ENCODE peak calls at places on chromosomes 3 and 15, in five cellular contexts. J, Y, N, Z and Q are unnamed samples.

GRCh38 chr3:95037927-95038326 is 975.1 kb downstream of the NSUN3 start:
- DNase-seq in J (no peak), Y (no peak), N (no peak), Z (no peak), Q (no peak)

GRCh38 chr3:15291589-15292541 is 40.5 kb downstream of the SH3BP5 start:
- DNase-seq in J (no peak), Y (no peak), N (peak; percentile 62), Z (peak; percentile 52), Q (no peak)

GRCh38 chr15:101615986-101616848 is 36.0 kb downstream of the TM2D3 start:
- DNase-seq in J (peak; percentile 33), Y (peak; percentile 88), N (peak; percentile 78), Z (peak; percentile 35), Q (no peak)

GRCh38 chr3:156865732-156866131 is 39.6 kb downstream of the LEKR1 start:
- DNase-seq in J (no peak), Y (no peak), N (no peak), Z (no peak), Q (no peak)

GRCh38 chr3:195897081-195897852 is 11.1 kb downstream of the TNK2 start:
- DNase-seq in J (no peak), Y (peak; percentile 71), N (peak; percentile 77), Z (no peak), Q (no peak)

GRCh38 chr3:126654571-126655393 is at the start of gene TXNRD3:
- DNase-seq in J (peak; percentile 19), Y (peak; percentile 89), N (peak; percentile 86), Z (peak; percentile 87), Q (peak; percentile 93)

GRCh38 chr3:185549111-185549510 is 3.3 kb downstream of the LIPH start:
- DNase-seq in J (no peak), Y (peak; percentile 61), N (no peak), Z (no peak), Q (no peak)

GRCh38 chr15:99019558-99020540 is 12.3 kb upstream of the PGPEP1L start:
- DNase-seq in J (no peak), Y (no peak), N (no peak), Z (no peak), Q (peak; percentile 80)

GRCh38 chr3:44114142-44114541 is 127.5 kb upstream of the TOPAZ1 start:
- DNase-seq in J (no peak), Y (no peak), N (no peak), Z (peak; percentile 65), Q (no peak)

GRCh38 chr15:95940431-95940985 is 390.0 kb upstream of the NR2F2 start:
- DNase-seq in J (no peak), Y (no peak), N (no peak), Z (no peak), Q (no peak)

GRCh38 chr3:8938021-8938420 is 25.3 kb downstream of the RAD18 start:
- DNase-seq in J (no peak), Y (no peak), N (no peak), Z (no peak), Q (no peak)

GRCh38 chr3:9809239-9809614 is 835 bp upstream of the TTLL3 start:
- DNase-seq in J (no peak), Y (no peak), N (no peak), Z (peak; percentile 49), Q (no peak)

GRCh38 chr3:167958141-167958540 is 137.6 kb downstream of the GOLIM4 start:
- DNase-seq in J (no peak), Y (no peak), N (no peak), Z (no peak), Q (no peak)

GRCh38 chr3:108406063-108406660 is 104.2 kb downstream of the MYH15 start:
- DNase-seq in J (no peak), Y (no peak), N (no peak), Z (no peak), Q (no peak)

GRCh38 chr15:78322724-78323395 is 17.3 kb upstream of the CRABP1 start:
- DNase-seq in J (no peak), Y (no peak), N (no peak), Z (no peak), Q (no peak)

GRCh38 chr3:140225996-140226395 is 291.0 kb downstream of the CLSTN2 start:
- DNase-seq in J (no peak), Y (no peak), N (no peak), Z (no peak), Q (no peak)

GRCh38 chr3:72338942-72339749 is 509.1 kb downstream of the SHQ1 start:
- DNase-seq in J (no peak), Y (no peak), N (no peak), Z (no peak), Q (no peak)

GRCh38 chr15:100803158-100803440 is 76.5 kb upstream of the ALDH1A3 start:
- DNase-seq in J (no peak), Y (no peak), N (no peak), Z (no peak), Q (no peak)

GRCh38 chr3:4292301-4292700 is 10.9 kb upstream of the SETMAR start:
- DNase-seq in J (no peak), Y (no peak), N (no peak), Z (no peak), Q (no peak)

GRCh38 chr3:56361731-56362130 is 106.5 kb downstream of the ERC2 start:
- DNase-seq in J (no peak), Y (no peak), N (no peak), Z (no peak), Q (no peak)

GRCh38 chr15:26771168-26771916 is 1.5 kb downstream of the GABRB3 start:
- DNase-seq in J (no peak), Y (peak; percentile 41), N (no peak), Z (no peak), Q (no peak)

GRCh38 chr3:183884097-183884436 is 613 bp downstream of the PARL start:
- DNase-seq in J (no peak), Y (no peak), N (no peak), Z (no peak), Q (no peak)

GRCh38 chr3:183880121-183880520 is 4.6 kb downstream of the PARL start:
- DNase-seq in J (no peak), Y (no peak), N (no peak), Z (no peak), Q (no peak)

GRCh38 chr3:183883291-183884096 is 1.2 kb downstream of the PARL start:
- DNase-seq in J (no peak), Y (no peak), N (no peak), Z (no peak), Q (no peak)

GRCh38 chr3:183885766-183886165 is 1.1 kb upstream of the PARL start:
- DNase-seq in J (no peak), Y (no peak), N (no peak), Z (no peak), Q (no peak)

DNA sequence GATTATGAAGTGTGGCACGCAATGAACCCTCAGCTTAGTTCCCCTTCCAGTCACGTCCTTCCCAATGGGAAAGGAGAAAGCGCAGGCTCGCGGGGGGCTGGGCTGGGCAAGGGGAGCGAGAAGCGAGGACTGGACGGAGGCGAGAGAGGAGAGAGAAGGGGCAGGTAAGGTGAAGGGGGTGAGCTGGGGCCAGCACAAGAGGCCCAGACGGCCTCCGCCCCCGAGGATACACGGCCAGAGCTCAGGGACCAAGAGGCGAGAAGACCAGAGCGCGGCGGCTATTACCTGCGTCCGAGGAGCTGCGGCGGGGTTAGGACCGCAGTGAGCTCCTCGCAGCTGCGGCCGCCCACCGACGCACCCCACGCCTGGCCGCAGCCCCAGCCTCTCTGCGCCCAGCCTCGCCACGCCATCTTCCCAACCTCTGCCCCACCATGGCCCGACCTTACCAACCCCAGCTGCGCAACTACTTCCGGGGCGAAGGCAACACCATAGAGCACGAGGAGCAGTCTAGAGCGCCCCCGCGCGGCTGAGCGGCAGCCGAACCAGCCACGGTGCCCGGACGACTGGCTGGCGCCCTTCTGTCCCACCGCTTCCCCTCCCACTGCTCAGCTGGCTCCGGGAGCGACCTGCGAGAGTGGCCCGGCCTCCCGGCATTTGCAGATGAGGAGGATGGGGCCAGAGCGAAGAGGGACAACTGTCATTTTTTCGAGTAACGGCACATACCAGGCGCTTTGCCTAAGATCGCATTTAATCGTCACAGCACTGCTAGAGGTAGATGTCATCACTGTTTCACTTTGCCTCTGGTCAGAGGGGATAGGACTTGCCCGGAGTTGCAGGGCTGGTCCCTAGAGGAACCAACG is at the start of gene PARL:
- DNase-seq in J (peak; percentile 90), Y (peak; percentile 95), N (peak; percentile 97), Z (peak; percentile 97), Q (peak; percentile 98)
- TF ChIP-seq EP300 in J (no peak), Y (no peak), N (no peak), Z (no peak), Q (no peak)

DNA sequence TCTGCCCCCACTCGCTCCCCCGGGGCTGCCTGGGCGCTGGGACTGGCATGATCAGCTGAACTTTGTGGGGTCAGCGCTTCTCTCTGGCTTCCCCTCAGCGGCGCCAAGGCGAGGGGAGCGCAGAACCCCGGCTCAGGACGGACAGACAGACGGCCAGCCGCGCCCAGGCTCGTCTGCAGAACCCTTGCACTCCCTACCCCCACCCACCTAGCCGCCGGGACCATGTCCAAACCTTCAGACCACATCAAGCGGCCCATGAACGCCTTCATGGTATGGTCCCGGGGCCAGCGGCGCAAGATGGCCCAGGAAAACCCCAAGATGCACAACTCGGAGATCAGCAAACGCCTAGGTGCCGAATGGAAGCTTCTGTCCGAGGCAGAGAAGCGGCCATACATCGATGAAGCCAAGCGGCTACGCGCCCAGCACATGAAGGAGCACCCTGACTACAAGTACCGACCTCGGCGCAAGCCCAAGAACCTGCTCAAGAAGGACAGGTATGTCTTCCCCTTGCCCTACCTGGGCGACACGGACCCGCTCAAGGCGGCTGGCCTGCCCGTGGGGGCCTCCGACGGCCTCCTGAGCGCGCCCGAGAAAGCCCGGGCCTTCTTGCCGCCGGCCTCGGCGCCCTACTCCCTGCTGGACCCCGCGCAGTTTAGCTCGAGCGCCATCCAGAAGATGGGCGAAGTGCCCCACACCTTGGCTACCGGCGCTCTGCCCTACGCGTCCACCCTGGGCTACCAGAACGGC is 621 bp downstream of the SOX14 start:
- DNase-seq in J (no peak), Y (no peak), N (no peak), Z (no peak), Q (no peak)
- H3K27me3 ChIP-seq in J (peaks cover 100% of the 10 kb centered on the region), Y (no peaks in the 10 kb centered on the region), N (peaks cover 54% of the 10 kb centered on the region), Z (peaks cover 98% of the 10 kb centered on the region), Q (peaks cover 68% of the 10 kb centered on the region)

DNA sequence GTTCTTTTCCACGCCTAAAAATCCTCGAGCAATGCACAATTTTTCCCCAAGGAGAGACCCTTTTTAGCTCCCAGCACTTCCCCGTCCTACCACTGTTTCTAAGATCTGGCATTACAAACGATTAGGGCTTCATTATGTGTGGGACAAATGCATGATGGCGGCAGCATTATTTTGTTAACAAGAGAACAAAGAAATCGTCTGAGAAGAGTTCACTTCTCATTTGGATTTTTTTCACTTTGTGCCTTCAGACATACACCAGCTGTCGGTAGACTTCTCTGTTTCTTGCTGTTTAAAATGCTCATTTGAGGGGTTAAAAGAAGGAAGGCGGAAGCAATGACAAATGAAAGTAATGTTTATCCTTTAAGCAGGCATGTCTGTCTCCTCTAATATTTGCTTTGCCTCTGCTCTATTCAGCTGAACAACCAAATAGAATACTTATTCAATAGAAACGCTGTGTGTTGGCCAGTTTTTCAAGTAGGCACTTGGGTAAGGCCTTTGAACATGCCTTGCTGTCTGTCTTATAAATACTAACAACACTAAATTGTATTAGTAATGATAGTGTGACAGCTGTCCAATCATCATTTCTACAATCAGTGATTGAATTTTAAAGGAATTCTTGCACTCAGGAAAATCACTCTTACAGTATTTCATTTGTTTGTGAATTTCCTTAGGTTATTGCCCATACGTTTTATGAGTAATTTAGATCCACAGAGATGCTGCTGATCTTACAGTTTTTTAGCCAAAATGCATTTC is 382.4 kb downstream of the IL5RA start:
- DNase-seq in J (no peak), Y (no peak), N (no peak), Z (no peak), Q (no peak)
- TF ChIP-seq EP300 in J (no peak), Y (no peak), N (no peak), Z (no peak), Q (no peak)

DNA sequence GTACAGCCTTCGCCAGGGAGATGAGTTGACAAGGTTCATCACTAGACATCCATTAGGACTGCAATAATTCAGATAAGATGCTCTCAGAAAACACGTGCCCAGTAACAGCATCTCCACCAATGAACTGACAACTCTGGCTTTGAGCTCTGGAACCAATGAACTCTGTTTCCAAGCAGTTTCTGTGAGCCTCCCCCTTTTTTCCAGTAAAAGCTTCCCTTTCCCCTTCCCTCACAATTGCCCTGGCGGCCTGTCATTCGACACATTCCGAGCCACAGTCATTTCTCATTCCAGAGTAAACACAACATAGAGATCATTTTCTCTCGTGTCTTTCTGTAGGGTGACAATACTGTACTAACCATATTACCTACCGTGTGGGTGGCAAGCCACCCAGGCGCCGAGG is 3.6 kb downstream of the PLA2G4D start:
- DNase-seq in J (no peak), Y (no peak), N (no peak), Z (peak; percentile 3), Q (no peak)
- H3K27me3 ChIP-seq in J (no peaks in the 10 kb centered on the region), Y (no peaks in the 10 kb centered on the region), N (no peaks in the 10 kb centered on the region), Z (no peaks in the 10 kb centered on the region), Q (peaks cover 31% of the 10 kb centered on the region)